ENCODE peak calls at places on chromosomes 7 and 10, in seven cellular contexts. One of them, this sample, is unnamed.

GRCh38 chr7:22996470-22996869 is 17.5 kb downstream of the HYCC1 start:
- DNase-seq in cardiac muscle cell: no peak
- DNase-seq in MM.1S: no peak
- DNase-seq in kidney: no peak
- DNase-seq in K562: no peak
- DNase-seq in heart left ventricle: no peak
- DNase-seq in lower lobe of right lung: no peak
- DNase-seq in this sample: no peak

GRCh38 chr7:131845573-131846337 is 289.3 kb upstream of the PODXL start:
- DNase-seq in cardiac muscle cell: no peak
- DNase-seq in MM.1S: no peak
- DNase-seq in kidney: no peak
- DNase-seq in K562: no peak
- DNase-seq in heart left ventricle: no peak
- DNase-seq in lower lobe of right lung: no peak
- DNase-seq in this sample: no peak

GRCh38 chr10:37473906-37474305 is 348.5 kb downstream of the ANKRD30A start:
- DNase-seq in cardiac muscle cell: no peak
- DNase-seq in MM.1S: no peak
- DNase-seq in kidney: no peak
- DNase-seq in K562: no peak
- DNase-seq in heart left ventricle: no peak
- DNase-seq in lower lobe of right lung: no peak
- DNase-seq in this sample: no peak

GRCh38 chr7:43700059-43700501 is 29.2 kb downstream of the COA1 start:
- DNase-seq in cardiac muscle cell: peak; percentile 79
- DNase-seq in MM.1S: peak; percentile 60
- DNase-seq in kidney: no peak
- DNase-seq in K562: peak; percentile 37
- DNase-seq in heart left ventricle: no peak
- DNase-seq in lower lobe of right lung: no peak
- DNase-seq in this sample: peak; percentile 51

GRCh38 chr7:74248156-74248555 is 6.0 kb downstream of the RFC2 start:
- DNase-seq in cardiac muscle cell: no peak
- DNase-seq in MM.1S: no peak
- DNase-seq in kidney: no peak
- DNase-seq in K562: no peak
- DNase-seq in heart left ventricle: no peak
- DNase-seq in lower lobe of right lung: no peak
- DNase-seq in this sample: no peak

GRCh38 chr10:110802551-110803238 is 69.0 kb upstream of the PDCD4 start:
- DNase-seq in cardiac muscle cell: peak; percentile 83
- DNase-seq in MM.1S: peak; percentile 34
- DNase-seq in kidney: peak; percentile 91
- DNase-seq in K562: no peak
- DNase-seq in heart left ventricle: peak; percentile 83
- DNase-seq in lower lobe of right lung: peak; percentile 79
- DNase-seq in this sample: no peak

GRCh38 chr7:127598318-127598717 is 4.8 kb downstream of the FSCN3 start:
- DNase-seq in cardiac muscle cell: peak; percentile 26
- DNase-seq in MM.1S: no peak
- DNase-seq in kidney: no peak
- DNase-seq in K562: peak; percentile 62
- DNase-seq in heart left ventricle: no peak
- DNase-seq in lower lobe of right lung: no peak
- DNase-seq in this sample: peak; percentile 48

GRCh38 chr10:86339226-86339865 is 27.2 kb downstream of the GRID1 start:
- DNase-seq in cardiac muscle cell: no peak
- DNase-seq in MM.1S: no peak
- DNase-seq in kidney: peak; percentile 52
- DNase-seq in K562: no peak
- DNase-seq in heart left ventricle: no peak
- DNase-seq in lower lobe of right lung: peak; percentile 25
- DNase-seq in this sample: no peak

GRCh38 chr7:111855842-111856227 is 293.5 kb upstream of the IMMP2L start:
- DNase-seq in cardiac muscle cell: peak; percentile 50
- DNase-seq in MM.1S: no peak
- DNase-seq in kidney: no peak
- DNase-seq in K562: no peak
- DNase-seq in heart left ventricle: no peak
- DNase-seq in lower lobe of right lung: no peak
- DNase-seq in this sample: no peak

GRCh38 chr7:7524121-7524520 is 11.6 kb downstream of the COL28A1 start:
- DNase-seq in cardiac muscle cell: no peak
- DNase-seq in MM.1S: no peak
- DNase-seq in kidney: no peak
- DNase-seq in K562: no peak
- DNase-seq in heart left ventricle: no peak
- DNase-seq in lower lobe of right lung: no peak
- DNase-seq in this sample: no peak

GRCh38 chr7:23604296-23604640 is 7.1 kb downstream of the CCDC126 start:
- DNase-seq in cardiac muscle cell: peak; percentile 54
- DNase-seq in MM.1S: no peak
- DNase-seq in kidney: no peak
- DNase-seq in K562: no peak
- DNase-seq in heart left ventricle: no peak
- DNase-seq in lower lobe of right lung: no peak
- DNase-seq in this sample: no peak

GRCh38 chr7:14191686-14192098 is 202.2 kb upstream of the ETV1 start:
- DNase-seq in cardiac muscle cell: peak; percentile 7
- DNase-seq in MM.1S: no peak
- DNase-seq in kidney: no peak
- DNase-seq in K562: no peak
- DNase-seq in heart left ventricle: no peak
- DNase-seq in lower lobe of right lung: no peak
- DNase-seq in this sample: no peak

GRCh38 chr7:157513162-157513621 is 176.4 kb downstream of the DNAJB6 start:
- DNase-seq in cardiac muscle cell: no peak
- DNase-seq in MM.1S: no peak
- DNase-seq in kidney: no peak
- DNase-seq in K562: peak; percentile 34
- DNase-seq in heart left ventricle: no peak
- DNase-seq in lower lobe of right lung: no peak
- DNase-seq in this sample: no peak

DNA sequence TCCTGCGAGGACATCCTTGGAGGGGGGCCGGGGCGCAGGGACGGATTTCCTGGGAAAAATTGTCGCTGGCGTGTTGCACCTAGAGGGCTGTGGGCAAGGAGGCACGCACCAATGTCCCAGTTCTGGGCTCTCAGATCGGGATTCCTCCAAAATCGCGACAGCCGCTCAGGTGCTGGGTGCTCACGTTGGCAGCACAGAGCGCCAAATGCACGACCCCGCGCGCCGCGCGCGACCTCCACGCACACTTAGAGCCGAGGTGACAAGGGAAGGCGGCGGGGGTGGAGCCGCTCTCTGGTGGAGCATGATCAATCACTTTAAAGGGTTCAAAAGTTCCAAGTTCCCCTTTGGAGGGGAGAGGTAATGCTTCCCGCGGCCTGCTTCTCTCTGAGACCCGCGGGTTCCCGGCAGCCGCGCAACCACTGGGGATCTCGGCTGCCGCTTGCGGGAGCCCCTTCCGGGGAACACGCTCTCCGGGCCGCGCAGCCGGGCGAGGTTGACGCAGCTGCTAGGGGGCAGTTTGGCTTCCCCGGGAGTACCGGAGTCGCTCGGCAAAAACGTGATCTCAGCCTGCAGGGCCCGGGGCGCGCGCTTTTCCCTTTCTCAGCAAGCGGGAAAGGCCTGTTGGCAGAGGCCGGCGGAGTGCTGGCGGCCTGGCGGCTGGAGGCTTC is 25.4 kb downstream of the SKIDA1 start:
- DNase-seq in cardiac muscle cell: peak; percentile 56
- DNase-seq in MM.1S: no peak
- DNase-seq in kidney: peak; percentile 77
- DNase-seq in K562: no peak
- DNase-seq in heart left ventricle: peak; percentile 21
- DNase-seq in lower lobe of right lung: peak; percentile 48
- DNase-seq in this sample: no peak
- H3K4me3 ChIP-seq in cardiac muscle cell: peak overlapping the region; percentile 27
- H3K4me3 ChIP-seq in MM.1S: no peak overlapping the region
- H3K4me3 ChIP-seq in kidney: peak overlapping the region; percentile 27
- H3K4me3 ChIP-seq in K562: no peak overlapping the region
- H3K4me3 ChIP-seq in heart left ventricle: peak overlapping the region; percentile 56
- H3K4me3 ChIP-seq in lower lobe of right lung: peak overlapping the region; percentile 32
- H3K4me3 ChIP-seq in this sample: no peak overlapping the region

DNA sequence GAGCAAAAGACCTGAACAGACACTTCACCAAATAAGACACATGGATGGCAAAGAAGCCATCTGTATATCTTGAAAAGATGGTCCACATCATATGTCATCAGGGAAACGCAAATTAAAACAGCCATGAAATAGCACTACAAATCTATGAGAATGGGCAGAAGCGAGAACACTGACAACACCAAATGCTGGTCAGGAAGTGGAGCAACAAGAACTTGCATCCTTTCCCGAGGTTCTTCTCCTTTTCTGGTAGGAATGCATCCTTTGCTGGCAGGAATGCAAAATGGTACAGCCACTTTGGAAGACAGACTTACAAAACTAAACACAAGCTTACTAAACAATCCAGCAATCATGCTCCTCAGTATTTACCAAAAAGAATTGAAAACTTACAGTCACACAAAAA is 60.0 kb downstream of the PIK3AP1 start:
- DNase-seq in cardiac muscle cell: no peak
- DNase-seq in MM.1S: no peak
- DNase-seq in kidney: no peak
- DNase-seq in K562: no peak
- DNase-seq in heart left ventricle: no peak
- DNase-seq in lower lobe of right lung: no peak
- DNase-seq in this sample: no peak
- H3K4me1 ChIP-seq in cardiac muscle cell: peaks cover 29% of the 10 kb centered on the region
- H3K4me1 ChIP-seq in MM.1S: peaks cover 7% of the 10 kb centered on the region
- H3K4me1 ChIP-seq in kidney: no peaks in the 10 kb centered on the region
- H3K4me1 ChIP-seq in K562: no peaks in the 10 kb centered on the region
- H3K4me1 ChIP-seq in heart left ventricle: peaks cover 10% of the 10 kb centered on the region
- H3K4me1 ChIP-seq in lower lobe of right lung: peaks cover 20% of the 10 kb centered on the region
- H3K4me1 ChIP-seq in this sample: no peaks in the 10 kb centered on the region

GRCh38 chr10:29879862-29880261 is 179.5 kb downstream of the JCAD start:
- DNase-seq in cardiac muscle cell: no peak
- DNase-seq in MM.1S: no peak
- DNase-seq in kidney: no peak
- DNase-seq in K562: no peak
- DNase-seq in heart left ventricle: no peak
- DNase-seq in lower lobe of right lung: no peak
- DNase-seq in this sample: no peak
- H3K4me3 ChIP-seq in cardiac muscle cell: no peak overlapping the region
- H3K4me3 ChIP-seq in MM.1S: no peak overlapping the region
- H3K4me3 ChIP-seq in kidney: no peak overlapping the region
- H3K4me3 ChIP-seq in K562: no peak overlapping the region
- H3K4me3 ChIP-seq in heart left ventricle: no peak overlapping the region
- H3K4me3 ChIP-seq in lower lobe of right lung: no peak overlapping the region
- H3K4me3 ChIP-seq in this sample: no peak overlapping the region

DNA sequence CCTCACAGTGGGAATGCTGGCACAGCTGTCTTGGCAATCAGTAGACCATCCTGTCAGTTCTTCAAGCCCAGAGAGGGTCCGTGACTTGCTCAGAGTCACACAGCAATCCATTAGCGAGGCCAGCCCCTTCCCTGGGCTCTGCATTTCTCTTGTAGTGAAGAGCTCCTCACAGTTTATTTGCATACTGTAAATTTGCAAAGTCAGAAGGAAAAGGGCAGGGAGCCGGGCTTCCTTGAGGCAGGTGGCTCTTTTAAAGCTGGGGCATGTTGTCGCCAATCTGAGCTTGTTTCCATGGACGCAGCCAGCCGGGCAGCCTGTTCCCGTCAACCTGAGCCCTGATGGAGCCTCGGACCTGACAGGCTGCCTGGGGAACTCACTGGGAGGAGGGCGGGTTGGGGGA is 123.4 kb downstream of the CUX1 start:
- DNase-seq in cardiac muscle cell: no peak
- DNase-seq in MM.1S: no peak
- DNase-seq in kidney: peak; percentile 82
- DNase-seq in K562: no peak
- DNase-seq in heart left ventricle: no peak
- DNase-seq in lower lobe of right lung: no peak
- DNase-seq in this sample: no peak
- H3K4me1 ChIP-seq in cardiac muscle cell: peaks cover 63% of the 10 kb centered on the region
- H3K4me1 ChIP-seq in MM.1S: peaks cover 40% of the 10 kb centered on the region
- H3K4me1 ChIP-seq in kidney: peaks cover 33% of the 10 kb centered on the region
- H3K4me1 ChIP-seq in K562: peaks cover 24% of the 10 kb centered on the region
- H3K4me1 ChIP-seq in heart left ventricle: peaks cover 67% of the 10 kb centered on the region
- H3K4me1 ChIP-seq in lower lobe of right lung: peaks cover 35% of the 10 kb centered on the region
- H3K4me1 ChIP-seq in this sample: no peaks in the 10 kb centered on the region

GRCh38 chr10:112958275-112958995 is 8.4 kb downstream of the TCF7L2 start:
- DNase-seq in cardiac muscle cell: peak; percentile 87
- DNase-seq in MM.1S: no peak
- DNase-seq in kidney: no peak
- DNase-seq in K562: no peak
- DNase-seq in heart left ventricle: no peak
- DNase-seq in lower lobe of right lung: no peak
- DNase-seq in this sample: no peak

GRCh38 chr10:112960151-112960681 is 10.2 kb downstream of the TCF7L2 start:
- DNase-seq in cardiac muscle cell: peak; percentile 39
- DNase-seq in MM.1S: no peak
- DNase-seq in kidney: no peak
- DNase-seq in K562: no peak
- DNase-seq in heart left ventricle: no peak
- DNase-seq in lower lobe of right lung: no peak
- DNase-seq in this sample: no peak

GRCh38 chr10:112961609-112962008 is 11.6 kb downstream of the TCF7L2 start:
- DNase-seq in cardiac muscle cell: no peak
- DNase-seq in MM.1S: no peak
- DNase-seq in kidney: no peak
- DNase-seq in K562: no peak
- DNase-seq in heart left ventricle: no peak
- DNase-seq in lower lobe of right lung: no peak
- DNase-seq in this sample: no peak

GRCh38 chr10:112957589-112958202 is 7.6 kb downstream of the TCF7L2 start:
- DNase-seq in cardiac muscle cell: no peak
- DNase-seq in MM.1S: no peak
- DNase-seq in kidney: no peak
- DNase-seq in K562: no peak
- DNase-seq in heart left ventricle: no peak
- DNase-seq in lower lobe of right lung: no peak
- DNase-seq in this sample: no peak

GRCh38 chr10:112959207-112959838 is 9.3 kb downstream of the TCF7L2 start:
- DNase-seq in cardiac muscle cell: peak; percentile 65
- DNase-seq in MM.1S: no peak
- DNase-seq in kidney: no peak
- DNase-seq in K562: no peak
- DNase-seq in heart left ventricle: no peak
- DNase-seq in lower lobe of right lung: no peak
- DNase-seq in this sample: no peak
- H3K4me3 ChIP-seq in cardiac muscle cell: no peak overlapping the region
- H3K4me3 ChIP-seq in MM.1S: no peak overlapping the region
- H3K4me3 ChIP-seq in kidney: no peak overlapping the region
- H3K4me3 ChIP-seq in K562: no peak overlapping the region
- H3K4me3 ChIP-seq in heart left ventricle: no peak overlapping the region
- H3K4me3 ChIP-seq in lower lobe of right lung: no peak overlapping the region
- H3K4me3 ChIP-seq in this sample: no peak overlapping the region